ENCODE peak calls at places on chromosomes 7 and 10, in six cellular contexts. P is HepG2, J is K562, M is GM12892, V is H1, Y is GM12878. T is an unnamed sample.

GRCh38 chr7:134720091-134720935 is 59.1 kb upstream of the CALD1 start:
- DNase-seq in V (no peak), J (no peak), M (no peak), Y (no peak), P (no peak), T (no peak)

GRCh38 chr10:94307046-94307615 is 55.6 kb downstream of the NOC3L start:
- DNase-seq in P (no peak), J (no peak), V (no peak), Y (no peak), M (no peak), T (no peak)

GRCh38 chr7:21620054-21620453 is 77.2 kb downstream of the DNAH11 start:
- DNase-seq in P (no peak), Y (no peak), V (no peak), J (no peak), M (no peak), T (no peak)

GRCh38 chr7:39565538-39565937 is 666 bp upstream of the YAE1 start:
- DNase-seq in V (no peak), J (no peak), Y (no peak), M (no peak), P (peak), T (no peak)

GRCh38 chr7:44533301-44534055 is 7.7 kb downstream of the NPC1L1 start:
- DNase-seq in Y (no peak), M (no peak), P (no peak), V (no peak), J (no peak), T (no peak)

GRCh38 chr7:116912269-116912909 is 40.9 kb upstream of the ST7 start:
- DNase-seq in Y (no peak), P (no peak), M (no peak), V (no peak), J (no peak), T (no peak)

GRCh38 chr7:685540-685939 is 41.0 kb upstream of the DNAAF5 start:
- DNase-seq in P (no peak), V (no peak), Y (no peak), J (no peak), M (no peak), T (no peak)

GRCh38 chr7:32044739-32045138 is 25.5 kb downstream of the PDE1C start:
- DNase-seq in P (no peak), Y (no peak), M (no peak), J (no peak), V (no peak), T (no peak)

DNA sequence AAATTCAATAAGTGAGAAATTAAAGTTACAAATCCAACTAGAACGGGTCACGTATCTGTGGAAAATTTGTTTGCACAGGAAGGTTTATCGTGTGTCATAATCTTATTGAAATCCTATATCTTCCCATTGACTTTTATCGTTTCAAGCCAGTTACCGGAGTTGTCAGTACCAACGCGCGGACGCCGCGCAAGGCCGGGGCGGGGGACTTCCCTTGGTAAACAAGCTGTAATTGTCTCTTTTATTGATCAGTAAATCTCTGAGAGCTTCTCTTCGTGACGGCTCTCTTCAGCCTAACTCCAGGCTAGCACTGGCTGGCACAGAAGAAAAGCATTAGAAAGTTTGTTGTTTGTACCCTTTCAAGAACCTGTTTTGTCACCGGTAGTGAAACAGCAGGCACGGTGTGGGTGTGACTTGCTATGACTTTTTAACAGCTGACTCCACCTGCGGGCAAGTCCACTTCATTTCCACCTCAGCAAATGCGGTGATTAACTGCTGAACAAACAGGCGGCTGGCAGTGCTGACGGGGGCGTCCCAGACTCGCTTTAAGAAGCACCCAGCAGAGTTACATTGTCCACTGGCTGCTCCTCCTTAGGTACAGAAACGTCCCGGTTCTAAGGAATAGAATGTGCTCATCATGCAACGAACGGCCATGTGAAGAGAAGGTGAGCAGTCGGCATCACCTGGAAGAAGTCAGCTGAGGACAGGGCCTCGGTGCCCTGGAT is 215.8 kb downstream of the MAD1L1 start:
- DNase-seq in P (no peak), J (no peak), M (no peak), V (no peak), Y (no peak), T (no peak)
- TF ChIP-seq POLR2A in P (no peak), J (no peak), M (no peak), V (no peak), Y (no peak), T (no peak)

DNA sequence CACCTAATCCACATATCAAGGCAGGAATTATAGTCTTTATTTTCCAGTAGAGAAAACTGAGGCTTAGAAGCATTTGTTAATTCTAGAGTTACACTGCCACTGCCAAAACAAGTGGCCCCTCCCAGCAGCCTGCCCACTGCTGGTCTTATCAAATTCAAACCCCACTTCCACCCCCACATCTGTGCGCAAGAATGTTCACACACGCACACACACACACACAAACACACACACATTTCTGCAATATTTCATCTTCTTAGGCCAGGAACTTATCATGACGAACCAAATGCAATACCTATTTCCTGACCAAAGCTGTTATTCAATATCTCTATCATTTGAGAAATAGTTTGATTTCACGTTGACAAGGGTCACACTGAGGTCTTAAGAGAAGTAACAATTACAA is 169.0 kb downstream of the TPST1 start:
- DNase-seq in J (no peak), M (no peak), P (no peak), Y (no peak), V (no peak), T (no peak)
- TF ChIP-seq TAF1 in J (no peak), M (no peak), P (no peak), Y (no peak), V (no peak), T (no peak)

GRCh38 chr7:27131390-27131819 is 848 bp upstream of the HOXA4 start:
- DNase-seq in J (no peak), Y (no peak), V (no peak), P (no peak), M (no peak), T (no peak)

GRCh38 chr7:27129729-27130539 is 623 bp downstream of the HOXA4 start:
- DNase-seq in Y (no peak), V (no peak), M (no peak), P (peak), J (no peak), T (no peak)

GRCh38 chr7:27128776-27129728 is 1.5 kb downstream of the HOXA4 start:
- DNase-seq in M (no peak), P (no peak), J (no peak), Y (no peak), V (no peak), T (no peak)

GRCh38 chr7:27132214-27132613 is 1.7 kb upstream of the HOXA4 start:
- DNase-seq in J (no peak), M (no peak), V (no peak), P (no peak), Y (no peak), T (no peak)

DNA sequence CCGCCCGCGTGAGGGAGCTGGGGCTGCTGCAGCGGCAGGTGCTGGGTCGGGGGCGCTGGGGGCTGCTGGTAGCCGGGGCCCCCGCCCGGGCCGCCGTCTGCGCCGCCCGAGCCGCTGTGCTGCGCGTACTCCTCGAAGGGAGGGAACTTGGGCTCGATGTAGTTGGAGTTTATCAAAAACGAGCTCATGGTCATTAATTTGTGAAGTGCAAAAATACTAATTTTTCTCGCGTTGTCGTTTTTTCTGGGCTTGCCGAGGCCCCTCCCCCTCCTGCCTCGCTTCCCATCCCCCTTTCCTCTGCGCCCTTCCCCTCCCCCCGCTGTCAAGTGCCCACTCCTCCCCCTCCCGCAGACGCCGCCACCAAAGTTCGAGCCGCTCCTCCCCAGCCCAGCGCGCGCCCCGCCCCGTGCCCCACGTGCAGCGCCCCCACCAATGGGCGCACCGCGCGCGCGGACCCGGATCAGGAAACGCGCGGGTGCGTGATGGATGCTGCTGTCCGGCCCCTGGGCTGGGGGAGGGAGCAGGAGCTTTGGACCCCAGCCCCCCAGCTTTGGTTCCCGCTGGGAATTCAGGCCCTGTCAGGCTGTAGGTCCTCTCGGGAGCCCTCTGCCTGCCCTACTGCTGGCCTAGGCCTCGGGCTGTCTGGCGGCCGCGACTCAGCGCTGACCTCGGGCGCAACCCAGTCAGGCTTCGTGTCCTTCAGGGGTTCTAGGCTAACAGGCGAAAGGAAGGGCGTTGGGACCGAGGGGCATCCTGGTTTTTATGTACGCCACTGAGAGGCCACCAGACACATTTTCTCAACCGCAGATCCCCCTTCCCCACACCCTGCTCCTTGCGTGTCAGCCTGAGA is at the start of gene HOXA4:
- DNase-seq in M (no peak), P (peak), J (no peak), V (no peak), Y (no peak), T (no peak)
- TF ChIP-seq POLR2AphosphoS5 in M (no peak), P (peak), J (no peak), V (no peak), Y (no peak), T (no peak)

DNA sequence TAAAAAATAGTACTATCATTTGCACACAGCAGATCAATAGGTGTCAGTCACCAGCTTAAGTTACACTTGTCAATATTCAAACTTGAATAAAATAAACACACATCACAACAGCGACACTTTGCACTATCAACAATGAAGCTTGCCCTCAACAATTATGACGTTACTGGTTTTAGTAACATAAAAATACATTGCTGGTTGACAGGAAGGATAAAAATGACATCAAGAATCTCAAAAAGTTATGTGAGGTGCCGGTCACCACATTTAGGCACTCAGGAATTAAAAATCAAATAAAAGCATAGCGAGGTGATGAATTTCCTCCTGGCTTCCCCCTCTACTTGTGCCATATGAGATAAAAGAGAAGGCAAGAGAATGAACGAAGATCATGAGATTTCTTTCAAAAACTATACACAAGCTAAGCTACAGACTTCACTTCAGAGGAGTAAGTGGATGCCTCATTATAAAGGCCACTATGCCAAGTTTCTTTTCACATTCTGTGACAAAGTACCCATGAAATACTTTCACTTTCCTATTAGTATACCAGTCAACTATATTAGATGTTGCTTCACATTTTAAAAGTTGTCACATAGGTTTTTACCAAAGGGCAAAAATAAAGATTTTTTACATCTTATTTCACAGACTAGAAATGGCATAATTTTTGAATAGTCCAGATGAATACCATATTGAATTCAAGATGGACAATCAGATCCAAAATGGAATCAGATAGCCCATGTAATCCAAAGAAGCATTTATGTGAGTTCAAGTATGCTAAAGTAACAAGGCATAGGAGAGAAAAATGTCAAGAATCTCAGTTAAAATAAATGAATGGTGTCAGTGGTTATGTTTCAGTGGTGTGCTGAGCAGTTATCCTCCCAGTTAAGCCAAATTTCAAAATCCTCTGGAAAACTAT is 3.6 kb downstream of the CCDC71L start:
- DNase-seq in Y (no peak), M (no peak), J (no peak), P (no peak), V (no peak), T (no peak)
- TF ChIP-seq POLR2A in Y (no peak), M (no peak), J (peak), P (no peak), V (no peak), T (no peak)

GRCh38 chr10:44628921-44629320 is 244.0 kb upstream of the CXCL12 start:
- DNase-seq in M (no peak), P (no peak), Y (no peak), V (no peak), J (peak), T (no peak)
- TF ChIP-seq TAF1 in M (no peak), P (no peak), Y (no peak), V (no peak), J (no peak), T (no peak)

DNA sequence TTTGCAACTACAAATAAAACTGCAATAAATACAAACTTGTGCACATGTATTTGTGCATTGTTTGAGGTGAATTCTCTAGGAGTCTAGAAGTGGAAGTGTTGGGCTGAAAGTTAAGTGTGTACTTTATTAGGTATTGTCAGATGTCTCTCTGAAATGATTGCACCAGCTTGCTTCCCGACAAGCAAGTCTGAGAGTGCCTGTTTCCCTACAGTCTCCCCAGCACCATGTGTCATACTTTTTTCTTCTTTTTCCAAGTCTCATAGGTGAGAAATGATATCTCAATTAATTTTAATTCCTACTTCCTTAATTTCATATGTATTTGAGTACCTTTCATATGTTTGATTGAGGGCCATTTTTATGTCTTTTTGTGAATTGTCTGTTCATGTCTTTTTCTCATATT is 336.2 kb downstream of the PAXIP1 start:
- DNase-seq in P (no peak), J (no peak), M (no peak), V (no peak), Y (no peak), T (no peak)
- TF ChIP-seq POLR2AphosphoS5 in P (no peak), J (no peak), M (no peak), V (no peak), Y (no peak), T (no peak)

GRCh38 chr7:100547872-100548271 is 8.9 kb downstream of the AGFG2 start:
- DNase-seq in M (no peak), P (no peak), Y (no peak), V (no peak), J (peak), T (no peak)

GRCh38 chr7:100545636-100546128 is 6.7 kb downstream of the AGFG2 start:
- DNase-seq in J (peak), M (no peak), Y (peak), V (no peak), P (peak), T (no peak)

GRCh38 chr7:100544949-100545635 is 6.1 kb downstream of the AGFG2 start:
- DNase-seq in M (no peak), V (no peak), Y (no peak), P (peak), J (no peak), T (no peak)

GRCh38 chr7:100546868-100547800 is 8.1 kb downstream of the AGFG2 start:
- DNase-seq in J (peak), M (no peak), P (no peak), Y (no peak), V (no peak), T (no peak)

GRCh38 chr7:100546129-100546867 is 7.3 kb downstream of the AGFG2 start:
- DNase-seq in J (no peak), M (no peak), Y (no peak), P (peak), V (no peak), T (no peak)
- TF ChIP-seq POLR2A in J (no peak), M (no peak), Y (peak), P (no peak), V (no peak), T (no peak)

DNA sequence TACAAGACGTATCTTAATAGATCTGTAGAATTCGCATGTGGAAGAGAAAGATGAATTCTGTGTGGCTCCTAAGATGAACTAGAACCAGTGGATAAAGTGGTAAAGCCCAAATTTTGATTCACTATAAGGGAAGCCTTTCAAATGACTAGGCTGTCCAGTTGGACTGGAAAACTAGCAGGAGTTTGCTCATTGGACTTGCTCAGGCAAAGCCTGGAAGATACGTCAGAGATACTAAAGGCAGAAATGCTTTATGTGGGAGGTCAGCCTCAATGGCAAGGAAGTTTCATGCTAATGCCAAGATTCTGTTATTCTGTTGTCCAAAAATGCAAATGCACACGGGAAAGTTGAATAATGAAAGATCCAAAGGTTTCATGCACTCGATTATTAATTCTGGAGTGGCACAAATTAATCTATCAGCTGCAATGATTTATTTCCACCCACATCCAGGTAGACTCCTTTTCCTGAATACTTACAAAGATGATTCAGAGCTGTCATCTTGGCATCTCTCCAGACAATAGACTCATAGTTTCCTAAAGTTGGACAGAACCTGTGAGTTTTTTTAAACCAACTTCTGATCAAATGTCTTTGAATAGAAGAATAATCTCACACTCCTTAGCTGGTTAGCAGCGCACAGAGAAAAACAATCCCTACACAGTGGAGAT is 20.5 kb upstream of the PPP1R3C start:
- DNase-seq in M (no peak), V (no peak), P (no peak), Y (no peak), J (no peak), T (no peak)
- TF ChIP-seq TAF1 in M (no peak), V (no peak), P (no peak), Y (no peak), J (no peak), T (no peak)

GRCh38 chr10:121891103-121891502 is 36.7 kb downstream of the ATE1 start:
- DNase-seq in P (no peak), J (no peak), Y (no peak), M (no peak), V (peak), T (no peak)

GRCh38 chr10:121886181-121886580 is 41.6 kb downstream of the ATE1 start:
- DNase-seq in J (no peak), Y (no peak), M (no peak), P (no peak), V (no peak), T (no peak)

GRCh38 chr10:121889212-121889611 is 38.6 kb downstream of the ATE1 start:
- DNase-seq in J (no peak), P (no peak), Y (no peak), M (no peak), V (no peak), T (no peak)

DNA sequence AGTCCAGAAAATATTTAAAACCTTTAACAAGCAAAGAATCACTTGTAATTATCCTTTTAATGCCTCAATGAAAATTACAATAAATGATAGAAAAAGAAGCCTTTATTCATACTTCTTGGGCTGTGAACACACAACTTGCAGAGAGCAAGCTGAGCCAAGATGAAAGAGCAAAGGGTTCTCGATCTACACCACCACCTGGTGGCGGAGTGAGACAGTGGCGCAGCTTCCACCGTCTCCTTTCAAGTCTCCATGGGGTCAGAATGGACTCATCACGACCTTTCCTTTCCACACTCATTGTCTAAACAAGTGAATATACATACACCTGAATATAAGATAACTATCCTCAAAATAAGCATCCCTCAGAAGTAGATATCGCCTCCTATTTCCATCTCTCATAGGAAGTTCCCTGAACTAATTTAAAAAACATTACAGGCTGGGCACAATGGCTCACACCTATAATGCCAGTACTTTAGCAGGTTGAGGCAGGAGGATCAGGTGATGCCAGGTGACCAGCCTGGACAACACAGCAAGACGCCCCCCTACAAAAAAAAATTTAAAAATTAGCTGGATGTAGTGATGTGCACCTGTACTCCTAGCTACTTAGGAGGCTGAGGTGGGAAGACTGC is 40.7 kb downstream of the ATE1 start:
- DNase-seq in J (peak), V (peak), P (peak), M (peak), Y (no peak), T (peak)
- TF ChIP-seq POLR2AphosphoS5 in J (no peak), V (no peak), P (no peak), M (no peak), Y (no peak), T (no peak)

GRCh38 chr7:121872831-121873764 is at the start of gene PTPRZ1:
- DNase-seq in P (no peak), M (no peak), Y (no peak), V (peak), J (no peak), T (no peak)
- TF ChIP-seq POLR2A in P (no peak), M (no peak), Y (no peak), V (peak), J (no peak), T (no peak)

T was measured in GM12891.